ENCODE peak calls at places on chromosomes 1 and 21, in seven cellular contexts. T is heart left ventricle, E is neural progenitor cell, W is astrocyte, G is GM06990, M is bronchial epithelial cell, J is K562. C is an unnamed sample.

GRCh38 chr1:109529895-109530456 is 9.7 kb upstream of the GPR61 start:
- DNase-seq in T (no peak), E (no peak), W (no peak), G (no peak), M (no peak), J (no peak), C (no peak)

GRCh38 chr1:6082430-6082971 is 36.8 kb downstream of the KCNAB2 start:
- DNase-seq in T (no peak), E (peak), W (no peak), G (no peak), M (no peak), J (peak), C (peak)

GRCh38 chr1:185050823-185051451 is 5.6 kb downstream of the RNF2 start:
- DNase-seq in T (no peak), E (no peak), W (no peak), G (no peak), M (no peak), J (no peak), C (no peak)

GRCh38 chr1:178451529-178451928 is 45.2 kb downstream of the CLEC20A start:
- DNase-seq in T (no peak), E (no peak), W (peak), G (no peak), M (no peak), J (no peak), C (peak)

GRCh38 chr1:71086331-71086730 is 5.5 kb upstream of the ZRANB2 start:
- DNase-seq in T (no peak), E (no peak), W (peak), G (no peak), M (peak), J (no peak), C (peak)

GRCh38 chr1:15350151-15350550 is 59.5 kb upstream of the EFHD2 start:
- DNase-seq in T (no peak), E (no peak), W (no peak), G (no peak), M (no peak), J (no peak), C (no peak)

GRCh38 chr1:80536464-80536863 is 1264.3 kb upstream of the ADGRL2 start:
- DNase-seq in T (no peak), E (peak), W (no peak), G (no peak), M (no peak), J (no peak), C (no peak)

GRCh38 chr1:239293350-239294111 is 92.8 kb upstream of the CHRM3 start:
- DNase-seq in T (no peak), E (no peak), W (no peak), G (no peak), M (no peak), J (no peak), C (no peak)

GRCh38 chr21:39082656-39083376 is 100.4 kb downstream of the PSMG1 start:
- DNase-seq in T (no peak), E (peak), W (no peak), G (no peak), M (peak), J (peak), C (no peak)

GRCh38 chr1:175221548-175222175 is 29.1 kb upstream of the KIAA0040 start:
- DNase-seq in T (peak), E (peak), W (peak), G (no peak), M (no peak), J (no peak), C (peak)

GRCh38 chr1:215166886-215167285 is 84.3 kb downstream of the KCNK2 start:
- DNase-seq in T (no peak), E (no peak), W (peak), G (no peak), M (peak), J (no peak), C (peak)

GRCh38 chr21:42176864-42177263 is 42.1 kb upstream of the ABCG1 start:
- DNase-seq in T (no peak), E (no peak), W (no peak), G (no peak), M (no peak), J (no peak), C (peak)

GRCh38 chr1:173429517-173430477 is 47.3 kb upstream of the PRDX6 start:
- DNase-seq in T (peak), E (peak), W (peak), G (no peak), M (peak), J (peak), C (peak)

GRCh38 chr1:106398391-106398790 is 658.1 kb upstream of the PRMT6 start:
- DNase-seq in T (no peak), E (no peak), W (no peak), G (no peak), M (peak), J (no peak), C (no peak)

GRCh38 chr1:69244211-69244610 is 323.5 kb upstream of the LRRC7 start:
- DNase-seq in T (no peak), E (peak), W (no peak), G (no peak), M (no peak), J (no peak), C (no peak)

GRCh38 chr1:3838788-3839187 is 18.2 kb downstream of the CEP104 start:
- DNase-seq in T (no peak), E (no peak), W (no peak), G (no peak), M (no peak), J (no peak), C (no peak)

GRCh38 chr1:152037920-152038658 is 1.3 kb upstream of the S100A11 start:
- DNase-seq in T (no peak), E (no peak), W (no peak), G (no peak), M (peak), J (no peak), C (no peak)

GRCh38 chr1:152035406-152036315 is 1.1 kb downstream of the S100A11 start:
- DNase-seq in T (no peak), E (no peak), W (no peak), G (no peak), M (no peak), J (peak), C (peak)

GRCh38 chr1:152036316-152037216 is at the start of gene S100A11:
- DNase-seq in T (peak), E (peak), W (peak), G (peak), M (peak), J (peak), C (peak)

GRCh38 chr1:152034654-152035405 is 2.0 kb downstream of the S100A11 start:
- DNase-seq in T (peak), E (peak), W (peak), G (peak), M (peak), J (peak), C (peak)

GRCh38 chr1:152034324-152034653 is 2.5 kb downstream of the S100A11 start:
- DNase-seq in T (no peak), E (no peak), W (no peak), G (no peak), M (no peak), J (no peak), C (no peak)
- H3K4me3 ChIP-seq in T (no peak), E (no peak), W (peak), G (peak), M (peak), J (peak), C (peak)

GRCh38 chr1:37020653-37021277 is 13.6 kb downstream of the GRIK3 start:
- DNase-seq in T (no peak), E (peak), W (no peak), G (no peak), M (no peak), J (peak), C (no peak)
- TF ChIP-seq CTCF in T (no peak), E (peak), W (no peak), G (no peak), M (no peak), J (peak), C (no peak)

DNA sequence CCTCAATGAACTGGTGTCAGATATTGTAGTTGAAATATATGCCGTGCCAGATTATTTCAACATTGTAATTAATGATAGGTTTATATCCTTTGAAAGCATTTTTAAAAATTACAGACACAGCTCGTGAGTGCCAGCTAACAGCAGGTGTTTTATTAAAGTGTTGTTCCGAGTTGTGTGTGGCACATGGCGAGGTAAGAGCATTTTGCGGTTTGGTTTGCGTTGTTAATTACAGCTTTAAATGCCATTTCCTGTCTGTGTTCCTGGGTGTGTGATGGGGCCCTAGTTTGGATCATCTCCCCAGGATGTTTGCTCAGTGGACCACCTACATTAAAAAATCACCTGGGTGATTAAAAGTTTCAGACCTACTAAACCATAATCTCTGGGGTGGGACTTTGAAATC is 97.4 kb downstream of the PRDM2 start:
- DNase-seq in T (no peak), E (no peak), W (no peak), G (no peak), M (no peak), J (no peak), C (no peak)
- H3K4me3 ChIP-seq in T (no peak), E (no peak), W (no peak), G (no peak), M (no peak), J (no peak), C (no peak)

GRCh38 chr1:9068971-9069323 is 488 bp downstream of the SLC2A5 start:
- DNase-seq in T (no peak), E (no peak), W (no peak), G (no peak), M (peak), J (no peak), C (peak)

GRCh38 chr1:9065213-9065751 is 4.2 kb downstream of the SLC2A5 start:
- DNase-seq in T (peak), E (no peak), W (no peak), G (no peak), M (no peak), J (no peak), C (no peak)

GRCh38 chr1:9069324-9070100 is at the start of gene SLC2A5:
- DNase-seq in T (peak), E (peak), W (no peak), G (peak), M (peak), J (no peak), C (peak)

GRCh38 chr1:9070421-9071015 is 1.1 kb upstream of the SLC2A5 start:
- DNase-seq in T (no peak), E (no peak), W (no peak), G (no peak), M (no peak), J (no peak), C (no peak)

DNA sequence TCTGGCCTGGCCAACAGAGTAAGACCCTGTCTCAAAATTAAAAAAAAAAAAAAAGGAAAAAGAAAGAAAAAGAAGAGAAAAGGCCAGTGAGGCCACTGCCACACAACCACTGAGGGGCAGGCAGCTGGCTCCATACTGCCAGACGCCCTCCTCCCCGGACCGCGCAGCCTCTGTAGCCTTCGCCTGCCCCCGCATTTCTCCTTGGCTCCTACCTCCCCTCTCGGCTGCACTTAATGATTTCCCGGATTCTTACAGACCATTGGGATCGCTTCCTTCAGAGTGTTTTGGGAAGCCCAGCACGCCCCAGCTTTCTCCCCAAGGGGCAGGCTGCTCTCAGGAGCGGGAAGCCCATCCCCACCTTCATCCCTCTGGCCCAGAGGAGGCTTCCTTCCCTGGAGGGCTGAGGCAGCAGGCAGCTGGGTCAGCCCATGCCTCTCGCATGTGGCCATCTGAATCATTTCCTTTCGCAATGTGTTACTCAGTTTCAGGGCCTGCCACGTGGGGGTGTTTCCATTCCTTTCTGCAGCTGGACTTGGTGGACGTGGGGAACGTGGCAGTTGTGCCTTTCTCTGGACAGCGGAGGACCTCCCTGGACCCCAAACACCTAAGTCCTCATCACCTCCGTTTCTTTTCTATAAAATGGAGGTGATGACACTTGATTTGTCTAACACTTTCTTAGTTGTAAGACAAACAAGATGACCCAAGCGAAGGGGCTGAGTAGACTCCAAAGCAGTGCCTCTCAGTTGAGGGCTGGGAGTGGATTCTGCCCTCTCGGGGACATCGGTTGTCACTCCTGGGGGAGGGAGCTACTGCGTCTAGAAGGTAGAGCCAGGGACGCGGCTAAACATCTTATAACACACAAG is 2.3 kb downstream of the SLC2A5 start:
- DNase-seq in T (peak), E (no peak), W (peak), G (no peak), M (peak), J (no peak), C (peak)
- TF ChIP-seq CTCF in T (no peak), E (no peak), W (no peak), G (no peak), M (peak), J (no peak), C (no peak)

GRCh38 chr1:39952359-39953110 is 2.4 kb upstream of the MFSD2A start:
- DNase-seq in T (no peak), E (no peak), W (peak), G (no peak), M (no peak), J (no peak), C (peak)

GRCh38 chr1:39955547-39956539 is 898 bp downstream of the MFSD2A start:
- DNase-seq in T (no peak), E (peak), W (peak), G (peak), M (peak), J (no peak), C (peak)

GRCh38 chr1:39954870-39955546 is at the start of gene MFSD2A:
- DNase-seq in T (peak), E (peak), W (peak), G (peak), M (peak), J (peak), C (peak)

GRCh38 chr1:39951951-39952350 is 3.0 kb upstream of the MFSD2A start:
- DNase-seq in T (no peak), E (no peak), W (no peak), G (no peak), M (no peak), J (no peak), C (no peak)

GRCh38 chr1:39954261-39954869 is 580 bp upstream of the MFSD2A start:
- DNase-seq in T (no peak), E (no peak), W (no peak), G (no peak), M (no peak), J (no peak), C (no peak)
- H3K4me3 ChIP-seq in T (peak), E (no peak), W (peak), G (peak), M (peak), J (no peak), C (peak)

DNA sequence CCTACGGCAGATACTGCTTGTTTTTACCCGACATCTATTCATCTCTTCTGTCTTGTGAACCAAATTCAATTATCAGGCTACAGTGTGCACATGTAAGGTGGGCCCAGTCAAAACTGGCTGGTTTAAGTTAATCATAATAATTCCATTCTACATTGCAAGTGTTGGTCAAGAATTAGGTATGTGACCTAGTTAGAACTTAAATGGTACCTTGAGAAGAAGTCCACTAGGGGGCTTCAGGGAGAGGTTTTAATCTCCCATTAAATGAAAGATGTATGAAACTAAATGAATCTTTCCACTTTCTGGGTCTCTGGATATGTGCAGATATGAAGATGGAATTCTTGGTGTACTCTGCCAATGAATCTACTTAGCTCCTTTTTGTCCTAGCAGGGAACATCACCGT is 187.1 kb downstream of the CDC42BPA start:
- DNase-seq in T (no peak), E (peak), W (peak), G (no peak), M (peak), J (no peak), C (peak)
- TF ChIP-seq CTCF in T (peak), E (peak), W (peak), G (peak), M (peak), J (no peak), C (peak)

GRCh38 chr1:1347026-1347595 is 2.1 kb downstream of the DVL1 start:
- DNase-seq in T (no peak), E (no peak), W (no peak), G (no peak), M (no peak), J (no peak), C (no peak)

GRCh38 chr1:1347663-1348419 is 1.4 kb downstream of the DVL1 start:
- DNase-seq in T (no peak), E (peak), W (no peak), G (no peak), M (no peak), J (peak), C (no peak)

GRCh38 chr1:1345860-1346500 is 3.2 kb downstream of the DVL1 start:
- DNase-seq in T (no peak), E (no peak), W (no peak), G (no peak), M (no peak), J (no peak), C (no peak)

GRCh38 chr1:1345384-1345783 is 3.8 kb downstream of the DVL1 start:
- DNase-seq in T (no peak), E (no peak), W (no peak), G (no peak), M (no peak), J (no peak), C (no peak)

GRCh38 chr1:1346501-1346890 is 2.7 kb downstream of the DVL1 start:
- DNase-seq in T (no peak), E (no peak), W (no peak), G (no peak), M (no peak), J (no peak), C (no peak)
- H3K4me3 ChIP-seq in T (no peak), E (no peak), W (no peak), G (no peak), M (no peak), J (no peak), C (peak)